ENCODE peak calls at places on chromosome 16, in nine cellular contexts. F, K, V, H, Z, R, Q, W and N are unnamed samples. For H3K36me3, the result is how much of the 10 kb centered on the place peaks cover.

GRCh38 chr16:13307255-13307654 is 405.9 kb downstream of the SHISA9 start:
- DNase-seq in F (no peak), K (no peak), V (peak), H (no peak), Z (no peak), R (no peak), Q (peak), W (no peak), N (no peak)

GRCh38 chr16:23999663-24000062 is 163.9 kb downstream of the PRKCB start:
- DNase-seq in F (no peak), K (no peak), V (no peak), H (no peak), Z (no peak), R (no peak), Q (no peak), W (no peak), N (no peak)

GRCh38 chr16:86604436-86605220 is 26.3 kb downstream of the FOXL1 start:
- DNase-seq in F (no peak), K (no peak), V (no peak), H (no peak), Z (peak), R (no peak), Q (no peak), W (no peak), N (no peak)

GRCh38 chr16:90031931-90032663 is 12.8 kb upstream of the DBNDD1 start:
- DNase-seq in F (no peak), K (no peak), V (no peak), H (no peak), Z (no peak), R (no peak), Q (no peak), W (no peak), N (no peak)

GRCh38 chr16:55835578-55835977 is 2.7 kb upstream of the CES1 start:
- DNase-seq in F (peak), K (no peak), V (no peak), H (peak), Z (no peak), R (no peak), Q (no peak), W (no peak), N (no peak)

GRCh38 chr16:57797216-57797525 is 5.1 kb downstream of the KIFC3 start:
- DNase-seq in F (no peak), K (no peak), V (no peak), H (no peak), Z (no peak), R (no peak), Q (no peak), W (no peak), N (no peak)

GRCh38 chr16:80938035-80938927 is 68.4 kb downstream of the CMC2 start:
- DNase-seq in F (no peak), K (peak), V (no peak), H (no peak), Z (no peak), R (no peak), Q (no peak), W (peak), N (peak)

GRCh38 chr16:51151951-51152663 is 1.0 kb upstream of the SALL1 start:
- DNase-seq in F (peak), K (peak), V (no peak), H (no peak), Z (no peak), R (peak), Q (no peak), W (peak), N (no peak)

GRCh38 chr16:65120811-65121721 is 797 bp downstream of the CDH11 start:
- DNase-seq in F (no peak), K (peak), V (peak), H (no peak), Z (no peak), R (peak), Q (no peak), W (peak), N (peak)

GRCh38 chr16:28879841-28880588 is 1.7 kb downstream of the ATP2A1 start:
- DNase-seq in F (peak), K (peak), V (peak), H (peak), Z (peak), R (peak), Q (peak), W (peak), N (peak)

GRCh38 chr16:72721981-72722380 is 325.9 kb downstream of the ZFHX3 start:
- DNase-seq in F (no peak), K (no peak), V (no peak), H (no peak), Z (no peak), R (no peak), Q (no peak), W (peak), N (no peak)

GRCh38 chr16:88923926-88924833 is 52.8 kb downstream of the CBFA2T3 start:
- DNase-seq in F (no peak), K (no peak), V (no peak), H (no peak), Z (no peak), R (no peak), Q (no peak), W (peak), N (no peak)

GRCh38 chr16:23274968-23275367 is 27.1 kb upstream of the SCNN1B start:
- DNase-seq in F (no peak), K (no peak), V (no peak), H (no peak), Z (no peak), R (no peak), Q (no peak), W (peak), N (no peak)

GRCh38 chr16:1133271-1133670 is 19.6 kb upstream of the CACNA1H start:
- DNase-seq in F (no peak), K (no peak), V (no peak), H (no peak), Z (no peak), R (no peak), Q (no peak), W (no peak), N (no peak)

GRCh38 chr16:14061732-14062259 is 9.3 kb upstream of the MRTFB start:
- DNase-seq in F (no peak), K (no peak), V (no peak), H (no peak), Z (no peak), R (no peak), Q (no peak), W (no peak), N (no peak)

GRCh38 chr16:8908779-8909468 is 26.8 kb downstream of the LITAFD start:
- DNase-seq in F (no peak), K (no peak), V (no peak), H (no peak), Z (no peak), R (no peak), Q (peak), W (no peak), N (no peak)

GRCh38 chr16:87156195-87156594 is 161.0 kb downstream of the C16orf95 start:
- DNase-seq in F (no peak), K (no peak), V (no peak), H (no peak), Z (no peak), R (no peak), Q (no peak), W (no peak), N (no peak)

GRCh38 chr16:80691111-80691761 is 113.2 kb downstream of the CDYL2 start:
- DNase-seq in F (no peak), K (no peak), V (no peak), H (no peak), Z (no peak), R (no peak), Q (no peak), W (no peak), N (no peak)

GRCh38 chr16:52924162-52924561 is 128.5 kb downstream of the CHD9NB start:
- DNase-seq in F (no peak), K (no peak), V (no peak), H (no peak), Z (no peak), R (no peak), Q (no peak), W (no peak), N (no peak)

GRCh38 chr16:89289428-89290395 is 72.2 kb downstream of the ZNF778 start:
- DNase-seq in F (peak), K (peak), V (no peak), H (peak), Z (peak), R (peak), Q (peak), W (peak), N (no peak)

GRCh38 chr16:23194497-23195221 is 12.1 kb downstream of the SCNN1G start:
- DNase-seq in F (no peak), K (no peak), V (no peak), H (no peak), Z (no peak), R (no peak), Q (no peak), W (no peak), N (no peak)

GRCh38 chr16:85607796-85608514 is 5.2 kb upstream of the GSE1 start:
- DNase-seq in F (no peak), K (no peak), V (no peak), H (no peak), Z (no peak), R (no peak), Q (no peak), W (no peak), N (no peak)

GRCh38 chr16:14186007-14186953 is 115.2 kb downstream of the MRTFB start:
- DNase-seq in F (no peak), K (peak), V (no peak), H (no peak), Z (no peak), R (peak), Q (no peak), W (peak), N (no peak)

GRCh38 chr16:9102379-9102778 is 10.9 kb downstream of the HAPSTR1 start:
- DNase-seq in F (no peak), K (no peak), V (no peak), H (no peak), Z (no peak), R (no peak), Q (peak), W (no peak), N (no peak)

GRCh38 chr16:3188925-3189825 is 1.2 kb downstream of the OR1F1 start:
- DNase-seq in F (no peak), K (no peak), V (peak), H (no peak), Z (peak), R (peak), Q (peak), W (peak), N (no peak)

GRCh38 chr16:55559233-55559632 is 7.3 kb upstream of the CAPNS2 start:
- DNase-seq in F (no peak), K (no peak), V (no peak), H (no peak), Z (no peak), R (no peak), Q (peak), W (no peak), N (no peak)

GRCh38 chr16:88924834-88925539 is 52.0 kb downstream of the CBFA2T3 start:
- DNase-seq in F (no peak), K (peak), V (no peak), H (peak), Z (no peak), R (peak), Q (peak), W (peak), N (no peak)

GRCh38 chr16:1414532-1415265 is at the start of gene UNKL:
- DNase-seq in F (peak), K (peak), V (no peak), H (peak), Z (peak), R (peak), Q (no peak), W (peak), N (peak)

GRCh38 chr16:24070851-24071250 is 185.3 kb upstream of the CACNG3 start:
- DNase-seq in F (no peak), K (no peak), V (no peak), H (no peak), Z (no peak), R (peak), Q (no peak), W (peak), N (no peak)

GRCh38 chr16:19513377-19514053 is 8.4 kb downstream of the GDE1 start:
- DNase-seq in F (no peak), K (no peak), V (no peak), H (peak), Z (no peak), R (no peak), Q (peak), W (no peak), N (no peak)

GRCh38 chr16:58001781-58002410 is 689 bp downstream of the USB1 start:
- DNase-seq in F (no peak), K (no peak), V (no peak), H (no peak), Z (no peak), R (no peak), Q (no peak), W (no peak), N (no peak)

GRCh38 chr16:85089485-85089884 is 22.8 kb downstream of the CIBAR2 start:
- DNase-seq in F (no peak), K (peak), V (no peak), H (peak), Z (no peak), R (peak), Q (no peak), W (no peak), N (no peak)

GRCh38 chr16:75351183-75351582 is 82.1 kb downstream of the CFDP1 start:
- DNase-seq in F (no peak), K (no peak), V (no peak), H (no peak), Z (no peak), R (no peak), Q (peak), W (no peak), N (no peak)

GRCh38 chr16:19068237-19068815 is 912 bp downstream of the COQ7 start:
- DNase-seq in F (peak), K (no peak), V (no peak), H (no peak), Z (no peak), R (no peak), Q (no peak), W (no peak), N (no peak)

GRCh38 chr16:47664653-47665325 is 203.7 kb downstream of the PHKB start:
- DNase-seq in F (peak), K (no peak), V (no peak), H (no peak), Z (no peak), R (no peak), Q (no peak), W (no peak), N (no peak)

GRCh38 chr16:47657032-47657431 is 195.9 kb downstream of the PHKB start:
- DNase-seq in F (no peak), K (no peak), V (no peak), H (no peak), Z (no peak), R (no peak), Q (no peak), W (no peak), N (no peak)

GRCh38 chr16:47666434-47666833 is 205.3 kb downstream of the PHKB start:
- DNase-seq in F (no peak), K (no peak), V (no peak), H (no peak), Z (no peak), R (no peak), Q (no peak), W (no peak), N (no peak)

GRCh38 chr16:47657977-47658376 is 196.8 kb downstream of the PHKB start:
- DNase-seq in F (no peak), K (no peak), V (no peak), H (no peak), Z (no peak), R (no peak), Q (no peak), W (no peak), N (no peak)

GRCh38 chr16:47660540-47660939 is 199.4 kb downstream of the PHKB start:
- DNase-seq in F (no peak), K (no peak), V (no peak), H (no peak), Z (no peak), R (no peak), Q (no peak), W (no peak), N (no peak)
- H3K36me3 ChIP-seq in F (under half), K (under half), V (half or more), H (half or more), Z (under half), R (under half), Q (under half), W (under half), N (under half)

DNA sequence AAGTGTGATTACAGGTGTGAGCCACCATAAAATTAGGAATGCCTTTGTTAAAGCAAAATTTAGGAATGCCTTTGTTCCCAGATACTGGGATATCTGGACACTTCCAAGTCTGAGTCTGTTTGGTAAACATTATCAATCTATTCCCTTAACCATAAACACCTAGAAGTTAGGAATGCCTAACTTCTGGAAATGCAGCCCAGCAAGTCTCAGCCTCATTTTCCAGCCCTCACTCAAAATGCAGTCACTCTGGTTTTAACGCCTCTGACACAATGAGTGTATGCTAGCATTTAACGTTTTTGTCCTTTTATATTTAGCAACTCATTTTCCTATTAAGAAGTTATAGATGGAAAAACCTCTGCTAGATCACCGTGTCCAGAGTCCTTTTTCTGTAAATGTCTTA is 34.4 kb upstream of the HAS3 start:
- DNase-seq in F (no peak), K (no peak), V (no peak), H (no peak), Z (no peak), R (no peak), Q (no peak), W (no peak), N (no peak)
- H3K27ac ChIP-seq in F (no peak), K (no peak), V (no peak), H (no peak), Z (no peak), R (peak), Q (peak), W (no peak), N (no peak)

DNA sequence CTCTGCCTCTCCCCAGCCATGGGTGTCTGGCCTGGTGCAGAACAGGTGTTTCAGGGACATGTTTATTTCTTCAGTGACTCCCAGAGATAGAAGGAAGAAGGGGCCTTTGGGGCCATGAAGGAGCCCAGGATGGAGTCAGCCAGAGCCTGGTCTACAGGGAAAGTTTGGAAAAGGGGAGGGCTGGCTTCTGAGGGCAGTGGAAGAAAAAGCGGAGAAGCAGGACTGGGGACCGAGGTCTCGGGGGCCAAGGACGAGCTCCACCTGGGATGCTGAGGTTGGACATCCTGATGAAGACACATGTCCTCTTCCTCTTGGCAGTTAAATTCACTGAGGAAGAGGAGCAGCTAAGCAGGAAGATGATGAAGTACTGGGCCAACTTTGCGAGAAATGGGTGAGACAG is 7.7 kb downstream of the CES2 start:
- DNase-seq in F (no peak), K (no peak), V (no peak), H (no peak), Z (no peak), R (no peak), Q (no peak), W (no peak), N (no peak)
- H3K36me3 ChIP-seq in F (under half), K (under half), V (half or more), H (half or more), Z (under half), R (under half), Q (under half), W (under half), N (under half)

GRCh38 chr16:78738557-78738956 is 639.1 kb downstream of the WWOX start:
- DNase-seq in F (no peak), K (no peak), V (no peak), H (no peak), Z (no peak), R (no peak), Q (no peak), W (no peak), N (no peak)

GRCh38 chr16:78740269-78740668 is 640.8 kb downstream of the WWOX start:
- DNase-seq in F (peak), K (no peak), V (no peak), H (no peak), Z (no peak), R (no peak), Q (no peak), W (no peak), N (no peak)

GRCh38 chr16:78732693-78733092 is 633.2 kb downstream of the WWOX start:
- DNase-seq in F (no peak), K (no peak), V (no peak), H (no peak), Z (no peak), R (no peak), Q (no peak), W (no peak), N (no peak)

GRCh38 chr16:78735337-78735736 is 635.9 kb downstream of the WWOX start:
- DNase-seq in F (no peak), K (no peak), V (no peak), H (no peak), Z (no peak), R (no peak), Q (no peak), W (no peak), N (no peak)

GRCh38 chr16:78737630-78738029 is 638.2 kb downstream of the WWOX start:
- DNase-seq in F (no peak), K (no peak), V (no peak), H (no peak), Z (no peak), R (no peak), Q (no peak), W (no peak), N (no peak)
- H3K27ac ChIP-seq in F (no peak), K (no peak), V (no peak), H (no peak), Z (no peak), R (no peak), Q (no peak), W (no peak), N (no peak)

DNA sequence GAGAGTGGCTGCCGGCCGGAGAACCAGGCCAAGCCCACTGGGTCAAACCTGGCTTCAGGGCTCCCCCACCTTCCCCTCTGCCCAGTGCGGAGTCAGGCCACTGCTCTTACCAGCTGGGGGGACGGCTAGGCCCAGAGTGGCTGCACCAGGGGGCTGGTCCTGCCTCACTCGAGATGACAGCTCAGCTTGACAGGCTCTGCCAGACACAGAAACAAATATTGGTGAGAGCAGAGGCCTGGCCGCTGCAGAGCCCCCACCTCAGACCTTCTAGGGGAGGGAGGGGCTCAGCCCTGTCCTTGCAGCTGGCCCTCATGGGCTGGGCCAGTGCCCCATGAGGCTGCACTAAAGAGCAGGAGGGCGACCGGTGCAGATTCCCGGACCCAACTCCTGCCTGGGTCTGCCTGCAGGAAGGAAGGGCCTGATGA is 4.5 kb downstream of the NUDT16L1 start:
- DNase-seq in F (no peak), K (peak), V (peak), H (no peak), Z (no peak), R (no peak), Q (no peak), W (no peak), N (no peak)
- H3K36me3 ChIP-seq in F (under half), K (under half), V (under half), H (half or more), Z (under half), R (under half), Q (under half), W (under half), N (half or more)